ENCODE peak calls at places on chromosomes 5 and 9, in seven cellular contexts. L is heart right ventricle; F is GM23248; C is body of pancreas; S is adrenal gland; R is mesenchymal stem cell; Z is naive thymus-derived CD4-positive, alpha-beta T cell. J is an unnamed sample.
A peak's percentile ranks its signal among the peaks of the same experiment; 100 is the strongest.

GRCh38 chr5:178392386-178392785 is 159.8 kb upstream of the PHYKPL start:
- DNase-seq in F (no peak), R (no peak), S (peak; percentile 0), C (no peak), L (no peak), Z (no peak), J (no peak)

GRCh38 chr5:35617435-35618296 is at the start of gene SPEF2:
- DNase-seq in C (peak; percentile 93), R (peak; percentile 89), Z (peak; percentile 75), F (peak; percentile 97), L (peak; percentile 77), S (peak; percentile 90), J (peak; percentile 93)

GRCh38 chr9:5509573-5509972 is 758 bp upstream of the PDCD1LG2 start:
- DNase-seq in S (no peak), F (peak; percentile 95), Z (no peak), L (no peak), C (no peak), R (peak; percentile 90), J (peak; percentile 91)

GRCh38 chr5:137660349-137660817 is 75.5 kb downstream of the KLHL3 start:
- DNase-seq in F (peak; percentile 81), S (peak; percentile 81), L (peak; percentile 26), R (peak; percentile 69), Z (peak; percentile 73), C (peak; percentile 85), J (peak; percentile 69)

GRCh38 chr5:139543423-139543991 is 17.6 kb upstream of the UBE2D2 start:
- DNase-seq in L (peak; percentile 78), Z (peak; percentile 40), R (peak; percentile 67), S (peak; percentile 64), C (peak; percentile 80), F (peak; percentile 9), J (peak; percentile 25)

GRCh38 chr9:135904121-135904520 is 3.2 kb downstream of the CAMSAP1 start:
- DNase-seq in S (no peak), F (no peak), R (no peak), Z (no peak), L (no peak), C (no peak), J (no peak)

GRCh38 chr9:108815156-108815555 is 40.6 kb downstream of the ACTL7B start:
- DNase-seq in R (no peak), F (no peak), C (no peak), Z (no peak), S (no peak), L (no peak), J (no peak)

GRCh38 chr5:79568632-79569190 is 43.5 kb upstream of the TENT2 start:
- DNase-seq in R (no peak), L (no peak), S (no peak), C (no peak), Z (no peak), F (no peak), J (no peak)

GRCh38 chr9:4356306-4356705 is 56.4 kb upstream of the GLIS3 start:
- DNase-seq in F (no peak), Z (no peak), S (no peak), C (no peak), L (no peak), R (no peak), J (no peak)

GRCh38 chr5:126450388-126450787 is 27.2 kb downstream of the GRAMD2B start:
- DNase-seq in C (no peak), F (no peak), S (no peak), Z (peak; percentile 59), L (no peak), R (no peak), J (no peak)

GRCh38 chr5:163498886-163499285 is 6.5 kb upstream of the MAT2B start:
- DNase-seq in F (peak; percentile 40), Z (no peak), C (no peak), L (no peak), S (no peak), R (peak; percentile 75), J (peak; percentile 82)

GRCh38 chr5:55278778-55279177 is 28.7 kb downstream of the DHX29 start:
- DNase-seq in R (peak; percentile 24), S (no peak), L (no peak), Z (no peak), C (no peak), F (peak; percentile 68), J (peak; percentile 76)

GRCh38 chr5:103620851-103621547 is 58.4 kb upstream of the NUDT12 start:
- DNase-seq in R (no peak), C (no peak), F (no peak), Z (no peak), L (no peak), S (no peak), J (no peak)

GRCh38 chr5:6837519-6838110 is 124.4 kb downstream of the TENT4A start:
- DNase-seq in S (no peak), C (no peak), Z (no peak), F (no peak), R (no peak), L (peak; percentile 27), J (no peak)

GRCh38 chr5:62143268-62144229 is 162.5 kb upstream of the KIF2A start:
- DNase-seq in R (peak; percentile 40), C (no peak), Z (no peak), L (no peak), F (peak; percentile 60), S (no peak), J (peak; percentile 22)

GRCh38 chr9:37564114-37564513 is 12.1 kb downstream of the FBXO10 start:
- DNase-seq in L (no peak), C (no peak), S (no peak), F (no peak), Z (no peak), R (no peak), J (no peak)

GRCh38 chr9:8208465-8208864 is 408.9 kb upstream of the DMAC1 start:
- DNase-seq in L (no peak), R (peak; percentile 2), S (no peak), F (no peak), C (no peak), Z (no peak), J (peak; percentile 65)

GRCh38 chr5:73528248-73528647 is 30.0 kb downstream of the BTF3 start:
- DNase-seq in S (no peak), C (no peak), R (no peak), L (no peak), Z (no peak), F (no peak), J (no peak)

GRCh38 chr5:88948746-88949600 is 66.0 kb upstream of the MEF2C start:
- DNase-seq in L (no peak), C (no peak), Z (no peak), F (no peak), R (no peak), S (no peak), J (no peak)

GRCh38 chr5:151023651-151024050 is 3.3 kb downstream of the GPX3 start:
- DNase-seq in R (no peak), L (peak; percentile 70), S (peak; percentile 77), F (peak; percentile 38), Z (no peak), C (peak; percentile 51), J (peak; percentile 73)

GRCh38 chr5:9094582-9094981 is 451.3 kb downstream of the SEMA5A start:
- DNase-seq in F (peak; percentile 70), L (no peak), Z (no peak), C (no peak), S (no peak), R (no peak), J (no peak)

GRCh38 chr9:110880123-110880522 is 158.1 kb downstream of the LPAR1 start:
- DNase-seq in S (no peak), L (no peak), Z (no peak), R (peak; percentile 17), C (no peak), F (peak; percentile 28), J (peak; percentile 83)

GRCh38 chr5:96336351-96336985 is 96.6 kb downstream of the PCSK1 start:
- DNase-seq in L (no peak), S (peak; percentile 72), R (peak; percentile 88), Z (peak; percentile 70), C (peak; percentile 90), F (peak; percentile 89), J (peak; percentile 86)

GRCh38 chr9:32526707-32527048 is 682 bp upstream of the RIGI start:
- DNase-seq in S (no peak), C (no peak), R (no peak), L (no peak), F (no peak), Z (no peak), J (no peak)
- H3K4me1 ChIP-seq in S (peaks cover 20% of the 10 kb centered on the region), C (peaks cover 43% of the 10 kb centered on the region), R (peaks cover 7% of the 10 kb centered on the region), L (peaks cover 36% of the 10 kb centered on the region), F (peaks cover 15% of the 10 kb centered on the region), Z (peaks cover 27% of the 10 kb centered on the region), J (no peaks in the 10 kb centered on the region)

GRCh38 chr5:148651528-148651927 is 2.8 kb downstream of the HTR4 start:
- DNase-seq in S (no peak), F (no peak), L (no peak), Z (no peak), R (no peak), C (no peak), J (no peak)
- H3K4me3 ChIP-seq in S (no peak overlapping the region), F (no peak overlapping the region), L (no peak overlapping the region), Z (no peak overlapping the region), R (no peak overlapping the region), C (no peak overlapping the region), J (no peak overlapping the region)

DNA sequence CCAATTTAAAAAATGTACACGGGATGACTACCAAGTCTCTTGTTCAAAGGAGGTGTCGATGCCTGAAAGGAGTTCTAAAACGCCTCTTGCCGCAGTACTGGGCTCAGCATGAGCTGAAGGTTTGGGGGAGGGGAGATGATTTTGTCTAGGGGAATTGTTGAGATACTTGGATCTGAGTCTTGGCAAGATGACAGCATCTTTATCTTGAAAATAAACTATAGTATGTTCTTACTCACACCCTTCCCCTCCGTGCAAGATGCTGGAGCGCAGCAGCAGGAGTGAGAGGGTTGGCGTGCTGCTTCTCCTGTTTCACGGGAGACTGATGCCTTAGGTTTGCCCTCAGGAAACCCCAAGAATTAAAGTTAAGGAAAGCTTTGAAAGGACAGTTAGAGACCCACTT is 47.3 kb downstream of the FAM78A start:
- DNase-seq in Z (no peak), F (no peak), L (no peak), S (no peak), C (no peak), R (peak; percentile 17), J (peak; percentile 79)
- H3K36me3 ChIP-seq in Z (no peaks in the 10 kb centered on the region), F (peaks cover 8% of the 10 kb centered on the region), L (peaks cover 77% of the 10 kb centered on the region), S (peaks cover 47% of the 10 kb centered on the region), C (peaks cover 21% of the 10 kb centered on the region), R (peaks cover 53% of the 10 kb centered on the region), J (peaks cover 10% of the 10 kb centered on the region)

DNA sequence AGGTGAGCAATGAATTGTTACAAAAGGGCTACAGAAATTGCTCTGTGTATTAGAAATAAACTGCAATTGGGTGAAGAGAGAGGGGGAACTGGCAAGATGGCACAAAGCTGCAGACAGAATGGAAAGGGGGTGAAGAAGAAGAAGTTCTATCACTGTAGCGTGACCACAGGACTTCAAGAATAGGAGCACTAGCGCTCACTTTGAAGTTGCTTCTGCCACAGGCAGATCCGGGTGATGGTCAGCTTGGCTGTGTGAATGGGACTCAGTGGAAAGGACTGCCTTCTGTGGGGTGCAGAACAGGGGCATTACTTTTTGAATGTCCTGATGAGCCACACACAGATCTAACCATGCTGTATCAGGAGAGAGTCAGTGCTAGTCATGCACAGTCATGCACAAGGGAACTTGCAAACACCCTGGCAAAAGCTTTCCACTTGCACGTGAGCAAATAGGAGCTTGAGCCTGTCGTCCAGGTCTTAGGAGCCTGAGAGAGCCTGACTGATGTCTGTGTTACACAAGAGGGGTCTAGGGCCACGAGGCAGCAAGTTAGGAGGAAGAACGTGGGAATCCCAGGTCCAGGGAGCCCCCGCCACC is 16.3 kb downstream of the IL5 start:
- DNase-seq in F (peak; percentile 59), R (no peak), L (no peak), S (no peak), C (no peak), Z (no peak), J (no peak)
- H3K4me1 ChIP-seq in F (no peaks in the 10 kb centered on the region), R (peaks cover 3% of the 10 kb centered on the region), L (peaks cover 4% of the 10 kb centered on the region), S (no peaks in the 10 kb centered on the region), C (peaks cover 4% of the 10 kb centered on the region), Z (peaks cover 4% of the 10 kb centered on the region), J (no peaks in the 10 kb centered on the region)